ENCODE peak calls at places on chromosomes 2 and 18, in eight cellular contexts. K is lower leg skin; L is tibial artery; Q is neural progenitor cell; Y is CD4-positive, alpha-beta T cell; O is dorsolateral prefrontal cortex; H is nephron progenitor cell; U is endothelial cell. X is an unnamed sample.
A peak's percentile ranks its signal among the peaks of the same experiment; 100 is the strongest.

GRCh38 chr18:49444599-49444998 is 15.8 kb downstream of the DYM start:
- DNase-seq in Q (no peak), L (no peak), K (no peak), H (no peak), U (no peak), Y (no peak), O (no peak), X (no peak)

GRCh38 chr2:108542071-108542470 is 7.8 kb downstream of the LIMS1 start:
- DNase-seq in L (no peak), Q (no peak), K (no peak), H (no peak), U (no peak), O (no peak), Y (no peak), X (no peak)

GRCh38 chr2:159131267-159131790 is 155.2 kb downstream of the WDSUB1 start:
- DNase-seq in U (no peak), H (no peak), L (no peak), K (no peak), Q (no peak), Y (no peak), O (no peak), X (no peak)

GRCh38 chr18:75221902-75222301 is 11.3 kb downstream of the TSHZ1 start:
- DNase-seq in K (no peak), L (no peak), H (no peak), Y (no peak), U (no peak), O (no peak), Q (no peak), X (no peak)

GRCh38 chr2:42971381-42971780 is 179.0 kb upstream of the HAAO start:
- DNase-seq in H (no peak), Y (no peak), U (no peak), Q (no peak), O (no peak), K (no peak), L (no peak), X (no peak)

GRCh38 chr2:121969155-121969554 is 213.7 kb downstream of the TSN start:
- DNase-seq in O (no peak), Q (no peak), U (no peak), L (peak; percentile 85), H (no peak), K (no peak), Y (no peak), X (no peak)

GRCh38 chr2:100334929-100335328 is 12.6 kb upstream of the LONRF2 start:
- DNase-seq in Q (no peak), H (no peak), O (no peak), L (no peak), K (no peak), Y (no peak), U (no peak), X (no peak)

GRCh38 chr2:96760986-96761832 is 507 bp downstream of the CNNM4 start:
- DNase-seq in Q (peak; percentile 51), K (peak; percentile 90), L (no peak), O (no peak), H (no peak), U (no peak), Y (no peak), X (peak; percentile 46)

GRCh38 chr2:62972601-62973000 is 78.0 kb upstream of the OTX1 start:
- DNase-seq in U (no peak), L (no peak), H (no peak), K (no peak), Y (no peak), Q (no peak), O (no peak), X (no peak)

GRCh38 chr18:21262244-21262643 is 20.2 kb downstream of the GREB1L start:
- DNase-seq in Y (no peak), K (no peak), Q (no peak), H (no peak), L (no peak), U (no peak), O (no peak), X (no peak)

GRCh38 chr2:50611261-50612020 is 420.5 kb downstream of the NRXN1 start:
- DNase-seq in O (no peak), H (no peak), Q (no peak), Y (no peak), K (no peak), L (no peak), U (no peak), X (no peak)

GRCh38 chr2:134771313-134771801 is 52.6 kb upstream of the TMEM163 start:
- DNase-seq in Q (no peak), K (no peak), H (no peak), Y (no peak), O (no peak), U (no peak), L (no peak), X (no peak)

GRCh38 chr18:23824704-23825103 is 135.5 kb downstream of the LAMA3 start:
- DNase-seq in L (no peak), Q (no peak), K (no peak), U (no peak), Y (no peak), H (no peak), O (no peak), X (no peak)

GRCh38 chr2:17791121-17791902 is 24.9 kb upstream of the MSGN1 start:
- DNase-seq in U (no peak), Q (no peak), L (no peak), O (no peak), Y (no peak), H (no peak), K (no peak), X (no peak)

GRCh38 chr2:69138793-69139510 is 126.0 kb downstream of the ANTXR1 start:
- DNase-seq in Q (no peak), L (peak; percentile 81), U (no peak), Y (no peak), H (no peak), K (no peak), O (no peak), X (peak; percentile 15)

GRCh38 chr2:46801731-46802664 is 113.6 kb downstream of the MCFD2 start:
- DNase-seq in L (peak; percentile 68), O (no peak), H (no peak), K (no peak), Q (no peak), U (no peak), Y (no peak), X (peak; percentile 38)

GRCh38 chr18:45423664-45424063 is 191.6 kb upstream of the SLC14A2 start:
- DNase-seq in L (no peak), U (no peak), Y (no peak), K (no peak), H (no peak), Q (no peak), O (no peak), X (no peak)

DNA sequence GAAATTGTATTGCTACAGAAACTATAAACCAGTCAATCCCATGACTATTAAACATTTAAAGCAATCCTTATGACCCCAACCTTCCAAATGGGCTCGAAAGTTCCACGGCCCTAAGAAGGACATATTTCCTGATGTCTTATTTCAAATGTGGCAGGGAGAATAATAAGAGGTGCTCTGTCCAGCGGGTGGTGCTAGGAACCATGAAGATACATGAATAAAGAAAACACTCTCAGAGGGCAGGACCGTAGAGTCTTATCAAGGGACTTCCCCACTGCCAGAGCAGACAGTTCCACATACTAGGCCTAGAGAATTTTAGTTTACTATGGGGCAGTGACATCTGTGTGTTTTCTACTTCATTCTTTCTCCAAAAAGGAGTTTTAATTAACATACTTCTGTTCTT is 187.1 kb upstream of the PIK3C3 start:
- DNase-seq in Q (peak; percentile 29), Y (no peak), L (no peak), K (no peak), H (no peak), O (no peak), U (peak; percentile 9), X (no peak)
- TF ChIP-seq CTCF in Q (peak; percentile 32), Y (no peak), L (no peak), K (no peak), H (no peak), O (no peak), U (no peak), X (no peak)

GRCh38 chr2:27087823-27088410 is 1.3 kb downstream of the KHK start:
- DNase-seq in Q (no peak), L (no peak), U (no peak), O (no peak), K (no peak), H (no peak), Y (no peak), X (no peak)

GRCh38 chr2:27085670-27086089 is 892 bp upstream of the KHK start:
- DNase-seq in L (peak; percentile 94), Q (peak; percentile 81), H (peak; percentile 54), Y (no peak), O (peak; percentile 82), K (peak; percentile 97), U (peak; percentile 51), X (peak; percentile 61)

GRCh38 chr2:27086090-27086721 is 366 bp upstream of the KHK start:
- DNase-seq in U (peak; percentile 100), Y (peak; percentile 91), O (peak; percentile 98), Q (peak; percentile 98), H (peak; percentile 98), L (peak; percentile 97), K (peak; percentile 99), X (peak; percentile 98)

GRCh38 chr2:27085062-27085669 is 1.4 kb upstream of the KHK start:
- DNase-seq in Y (no peak), L (no peak), K (no peak), O (no peak), H (no peak), Q (no peak), U (no peak), X (no peak)

GRCh38 chr2:27086722-27087446 is at the start of gene KHK:
- DNase-seq in Y (no peak), O (peak; percentile 78), Q (peak; percentile 72), L (peak; percentile 81), U (peak; percentile 44), H (peak; percentile 58), K (peak; percentile 89), X (peak; percentile 41)
- TF ChIP-seq CTCF in Y (no peak), O (peak; percentile 20), Q (no peak), L (no peak), U (peak; percentile 64), H (no peak), K (no peak), X (peak; percentile 4)

GRCh38 chr2:199602896-199603482 is 145.2 kb upstream of the SATB2 start:
- DNase-seq in Y (no peak), K (no peak), L (no peak), U (no peak), Q (no peak), H (no peak), O (peak; percentile 42), X (no peak)
- TF ChIP-seq CTCF in Y (no peak), K (no peak), L (no peak), U (no peak), Q (no peak), H (no peak), O (no peak), X (no peak)

GRCh38 chr2:19749507-19749836 is 152.3 kb downstream of the TTC32 start:
- DNase-seq in L (no peak), K (peak; percentile 43), H (no peak), O (no peak), Q (no peak), Y (no peak), U (no peak), X (no peak)

GRCh38 chr2:19747310-19748072 is 154.3 kb downstream of the TTC32 start:
- DNase-seq in U (no peak), K (peak; percentile 71), L (no peak), Y (no peak), H (no peak), Q (no peak), O (no peak), X (no peak)

GRCh38 chr2:19748711-19749506 is 152.9 kb downstream of the TTC32 start:
- DNase-seq in O (no peak), Q (no peak), H (no peak), K (peak; percentile 53), Y (no peak), U (no peak), L (no peak), X (no peak)

GRCh38 chr2:19746611-19747309 is 155.0 kb downstream of the TTC32 start:
- DNase-seq in O (no peak), Y (no peak), U (peak; percentile 80), K (peak; percentile 78), Q (peak; percentile 72), L (no peak), H (peak; percentile 81), X (peak; percentile 63)

GRCh38 chr2:19748073-19748375 is 153.8 kb downstream of the TTC32 start:
- DNase-seq in H (no peak), Y (no peak), Q (no peak), L (no peak), O (no peak), U (no peak), K (peak; percentile 57), X (no peak)
- TF ChIP-seq CTCF in H (no peak), Y (no peak), Q (no peak), L (no peak), O (no peak), U (no peak), K (no peak), X (no peak)

X was measured in Calu3.